ENCODE peak calls at places on chromosome 11, in four cellular contexts. C, T, I and P are unnamed samples.

GRCh38 chr11:26946209-26946828 is 47.6 kb upstream of the FIBIN start:
- DNase-seq in C (no peak), T (no peak), I (peak), P (no peak)

GRCh38 chr11:64571410-64572091 is 19.5 kb upstream of the SLC22A12 start:
- DNase-seq in C (no peak), T (no peak), I (peak), P (no peak)

GRCh38 chr11:70954471-70954870 is 297.9 kb downstream of the SHANK2 start:
- DNase-seq in C (no peak), T (no peak), I (no peak), P (no peak)

GRCh38 chr11:122375687-122376399 is 259.8 kb upstream of the BLID start:
- DNase-seq in C (no peak), T (no peak), I (peak), P (no peak)

GRCh38 chr11:46170797-46171196 is 49.5 kb upstream of the PHF21A start:
- DNase-seq in C (no peak), T (no peak), I (no peak), P (no peak)

GRCh38 chr11:86816251-86816726 is 15.9 kb downstream of the PRSS23 start:
- DNase-seq in C (no peak), T (peak), I (peak), P (no peak)

GRCh38 chr11:26599421-26599820 is 27.4 kb upstream of the MUC15 start:
- DNase-seq in C (no peak), T (peak), I (peak), P (no peak)

GRCh38 chr11:117878314-117878938 is 2.0 kb upstream of the FXYD6 start:
- DNase-seq in C (no peak), T (no peak), I (no peak), P (no peak)

GRCh38 chr11:13126430-13126829 is 117.3 kb downstream of the RASSF10 start:
- DNase-seq in C (no peak), T (peak), I (peak), P (no peak)

GRCh38 chr11:68828155-68828931 is 13.4 kb downstream of the CPT1A start:
- DNase-seq in C (no peak), T (no peak), I (no peak), P (no peak)

GRCh38 chr11:2526808-2527381 is 82.1 kb downstream of the KCNQ1 start:
- DNase-seq in C (peak), T (no peak), I (no peak), P (peak)

GRCh38 chr11:110716361-110716760 is 4.1 kb upstream of the ARHGAP20 start:
- DNase-seq in C (no peak), T (no peak), I (peak), P (no peak)

GRCh38 chr11:44349328-44349727 is 39.4 kb upstream of the ALX4 start:
- DNase-seq in C (no peak), T (no peak), I (no peak), P (no peak)

GRCh38 chr11:85643255-85643654 is 4.5 kb upstream of the TMEM126A start:
- DNase-seq in C (no peak), T (no peak), I (no peak), P (no peak)

GRCh38 chr11:16394947-16395346 is 38.6 kb upstream of the SOX6 start:
- DNase-seq in C (no peak), T (no peak), I (no peak), P (no peak)

GRCh38 chr11:117822031-117822521 is 2.5 kb downstream of the FXYD2 start:
- DNase-seq in C (no peak), T (no peak), I (no peak), P (peak)

GRCh38 chr11:36273110-36273509 is 16.1 kb downstream of the COMMD9 start:
- DNase-seq in C (no peak), T (no peak), I (peak), P (no peak)

GRCh38 chr11:79428406-79428805 is 12.4 kb downstream of the TENM4 start:
- DNase-seq in C (no peak), T (no peak), I (peak), P (no peak)

GRCh38 chr11:22346283-22346682 is 8.1 kb downstream of the SLC17A6 start:
- DNase-seq in C (no peak), T (no peak), I (no peak), P (no peak)

GRCh38 chr11:131036544-131036943 is 120.3 kb upstream of the SNX19 start:
- DNase-seq in C (no peak), T (no peak), I (no peak), P (no peak)

GRCh38 chr11:131037873-131038272 is 121.6 kb upstream of the SNX19 start:
- DNase-seq in C (no peak), T (no peak), I (peak), P (no peak)

GRCh38 chr11:131042041-131042390 is 125.7 kb upstream of the SNX19 start:
- DNase-seq in C (no peak), T (no peak), I (peak), P (no peak)

GRCh38 chr11:131041331-131042040 is 125.2 kb upstream of the SNX19 start:
- DNase-seq in C (no peak), T (no peak), I (peak), P (no peak)

GRCh38 chr11:131038597-131038996 is 122.3 kb upstream of the SNX19 start:
- DNase-seq in C (no peak), T (peak), I (peak), P (no peak)
- TF ChIP-seq CTCF in C (no peak), T (no peak), I (peak), P (no peak)

DNA sequence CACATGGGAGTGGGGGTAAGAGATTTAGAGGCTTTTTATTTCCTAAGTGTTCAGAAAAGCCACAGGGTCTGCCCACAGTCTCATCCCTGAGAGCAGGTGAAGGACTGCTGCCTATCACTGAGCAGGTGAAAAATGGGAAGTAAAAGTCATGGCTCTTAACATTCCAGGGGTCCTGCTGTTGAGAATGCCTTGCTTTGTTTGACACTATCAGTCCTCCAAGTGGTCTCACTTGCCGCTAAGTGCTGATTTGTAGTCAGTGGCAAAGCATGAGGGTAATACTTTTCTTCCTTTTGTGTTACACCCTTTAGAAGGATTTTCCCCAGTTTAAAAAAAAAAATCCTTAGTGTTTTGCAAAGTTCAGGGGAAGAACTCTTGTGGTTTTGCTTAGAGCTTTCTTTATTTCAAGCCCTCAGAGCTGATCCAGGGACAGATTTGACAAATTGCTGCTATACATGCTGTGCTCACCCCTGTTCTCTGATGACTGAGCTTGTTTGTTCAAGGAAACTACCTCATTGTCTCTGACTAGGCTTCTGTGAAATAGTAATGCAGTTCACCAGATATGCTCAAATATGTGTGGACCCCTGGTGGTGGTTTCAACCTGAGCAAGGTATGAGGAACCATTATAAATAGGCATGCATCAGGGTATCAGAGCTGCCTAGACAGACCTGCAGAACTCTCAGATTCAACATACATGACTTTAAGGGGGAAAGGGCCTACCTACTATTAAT is 141.0 kb downstream of the ARHGAP42 start:
- DNase-seq in C (no peak), T (peak), I (peak), P (no peak)
- TF ChIP-seq CTCF in C (peak), T (peak), I (peak), P (no peak)

DNA sequence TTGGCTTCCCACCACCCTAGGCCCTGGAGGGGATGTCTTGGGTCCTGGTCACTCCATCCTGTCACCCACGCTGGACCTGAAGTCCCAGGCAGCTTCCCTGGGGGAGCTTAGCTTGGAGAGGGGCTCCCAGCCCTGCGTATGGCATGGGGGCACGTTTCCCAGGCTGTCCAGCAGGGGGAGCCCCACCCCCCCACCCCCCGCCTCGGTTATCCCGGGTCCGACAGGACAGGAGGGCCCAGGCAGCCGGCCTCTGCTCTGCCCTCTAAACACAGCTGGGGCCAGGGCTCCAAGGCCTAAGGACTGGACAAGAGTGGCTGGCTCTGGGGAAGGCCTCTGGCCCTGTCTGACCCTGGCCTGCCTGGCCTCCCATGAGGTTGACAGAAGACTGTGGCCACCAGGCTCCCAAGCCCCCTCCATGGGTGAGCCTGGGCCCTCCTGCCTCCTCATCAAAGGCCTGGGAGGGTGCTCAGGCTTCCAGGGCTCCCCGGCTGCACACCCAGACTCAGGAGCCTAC is 104.8 kb downstream of the NECTIN1 start:
- DNase-seq in C (no peak), T (no peak), I (no peak), P (peak)
- TF ChIP-seq CTCF in C (peak), T (peak), I (peak), P (peak)

GRCh38 chr11:61671527-61671926 is 8.7 kb upstream of the DAGLA start:
- DNase-seq in C (no peak), T (peak), I (no peak), P (peak)
- TF ChIP-seq CTCF in C (no peak), T (peak), I (peak), P (no peak)

GRCh38 chr11:33329705-33330329 is 72.6 kb downstream of the HIPK3 start:
- DNase-seq in C (peak), T (peak), I (peak), P (peak)
- TF ChIP-seq CTCF in C (peak), T (peak), I (peak), P (peak)

GRCh38 chr11:50423208-50423607 is 390.5 kb downstream of the OR4C45 start:
- DNase-seq in C (no peak), T (no peak), I (no peak), P (no peak)
- TF ChIP-seq CTCF in C (no peak), T (no peak), I (no peak), P (no peak)

GRCh38 chr11:125922156-125922555 is 17.8 kb downstream of the DDX25 start:
- DNase-seq in C (no peak), T (no peak), I (no peak), P (no peak)
- TF ChIP-seq CTCF in C (no peak), T (no peak), I (no peak), P (no peak)

GRCh38 chr11:114953039-114953438 is 274.7 kb downstream of the NXPE2 start:
- DNase-seq in C (no peak), T (peak), I (no peak), P (no peak)
- TF ChIP-seq CTCF in C (no peak), T (no peak), I (no peak), P (no peak)